ENCODE peak calls at places on chromosomes 12 and 14, in five cellular contexts. Z, L, M, D and X are unnamed samples.
A peak's percentile ranks its signal among the peaks of the same experiment; 100 is the strongest.

GRCh38 chr14:65949711-65950516 is 536.3 kb upstream of the CCDC196 start:
- DNase-seq in M (peak; percentile 84), D (peak; percentile 49), Z (peak; percentile 28), L (peak; percentile 23), X (peak; percentile 11)

GRCh38 chr14:69490219-69490918 is 5.8 kb downstream of the PLEKHD1 start:
- DNase-seq in Z (no peak), M (no peak), L (no peak), D (no peak), X (no peak)

GRCh38 chr14:56102901-56103409 is 15.3 kb upstream of the PELI2 start:
- DNase-seq in M (no peak), Z (no peak), L (no peak), D (no peak), X (no peak)

GRCh38 chr12:69527506-69528272 is 57.5 kb downstream of the FRS2 start:
- DNase-seq in D (no peak), L (no peak), M (no peak), Z (no peak), X (peak; percentile 58)

GRCh38 chr12:91922674-91923073 is 223.0 kb downstream of the BTG1 start:
- DNase-seq in D (no peak), L (no peak), Z (no peak), M (no peak), X (no peak)

GRCh38 chr12:104790296-104791125 is 167.6 kb downstream of the SLC41A2 start:
- DNase-seq in L (peak; percentile 37), M (peak; percentile 52), Z (peak; percentile 45), D (peak; percentile 24), X (peak; percentile 12)

GRCh38 chr12:91222746-91223145 is 40.1 kb upstream of the DCN start:
- DNase-seq in Z (no peak), D (no peak), L (no peak), M (no peak), X (no peak)

GRCh38 chr12:52019123-52019770 is 12.5 kb downstream of the TAMALIN start:
- DNase-seq in M (no peak), L (no peak), D (no peak), Z (no peak), X (no peak)

GRCh38 chr12:6772331-6772695 is at the start of gene LAG3:
- DNase-seq in M (no peak), Z (no peak), L (peak; percentile 58), D (no peak), X (no peak)

GRCh38 chr14:50740858-50741257 is 72.8 kb upstream of the SAV1 start:
- DNase-seq in D (no peak), L (no peak), M (no peak), Z (no peak), X (no peak)

GRCh38 chr12:104641862-104642261 is 185.1 kb downstream of the CHST11 start:
- DNase-seq in Z (no peak), D (no peak), M (no peak), L (no peak), X (no peak)

GRCh38 chr12:17609152-17609551 is 480.8 kb downstream of the RERGL start:
- DNase-seq in L (no peak), D (no peak), Z (no peak), M (no peak), X (no peak)

GRCh38 chr12:94566345-94566744 is 84.0 kb downstream of the TMCC3 start:
- DNase-seq in D (no peak), L (no peak), M (no peak), Z (no peak), X (no peak)

GRCh38 chr12:58176296-58176869 is 235.0 kb downstream of the ATP23 start:
- DNase-seq in D (peak; percentile 75), Z (peak; percentile 65), L (no peak), M (peak; percentile 68), X (peak; percentile 23)

GRCh38 chr14:54354096-54354495 is 42.7 kb upstream of the CDKN3 start:
- DNase-seq in D (no peak), M (no peak), L (no peak), Z (no peak), X (no peak)

GRCh38 chr12:29039013-29039412 is 110.1 kb upstream of the FAR2 start:
- DNase-seq in D (no peak), L (no peak), M (no peak), Z (no peak), X (no peak)

GRCh38 chr14:20684662-20685456 is 499 bp downstream of the RNASE4 start:
- DNase-seq in Z (peak; percentile 83), L (peak; percentile 62), M (no peak), D (no peak), X (peak; percentile 34)

GRCh38 chr14:79248771-79249170 is 962.5 kb downstream of the DIO2 start:
- DNase-seq in M (no peak), Z (no peak), D (no peak), L (no peak), X (no peak)

GRCh38 chr12:89355243-89356068 is 3.2 kb upstream of the DUSP6 start:
- DNase-seq in M (no peak), D (no peak), Z (no peak), L (no peak), X (no peak)

GRCh38 chr14:69909831-69910550 is 30.8 kb downstream of the SMOC1 start:
- DNase-seq in D (no peak), L (no peak), Z (no peak), M (no peak), X (no peak)

GRCh38 chr12:19248929-19249602 is 119.5 kb downstream of the PLEKHA5 start:
- DNase-seq in M (no peak), D (no peak), L (no peak), Z (peak; percentile 30), X (no peak)

GRCh38 chr12:75814856-75815754 is 216.5 kb downstream of the PHLDA1 start:
- DNase-seq in L (peak; percentile 30), D (peak; percentile 43), M (no peak), Z (peak; percentile 73), X (peak; percentile 80)

GRCh38 chr14:99745307-99745951 is 47.8 kb upstream of the EML1 start:
- DNase-seq in Z (no peak), M (no peak), D (no peak), L (no peak), X (no peak)

GRCh38 chr14:78698991-78699390 is 528.8 kb downstream of the NRXN3 start:
- DNase-seq in Z (no peak), L (no peak), M (no peak), D (no peak), X (no peak)

GRCh38 chr12:48988030-48988649 is 10.0 kb downstream of the WNT1 start:
- DNase-seq in L (no peak), M (peak; percentile 83), Z (peak; percentile 66), D (peak; percentile 75), X (peak; percentile 65)

GRCh38 chr14:67127174-67127573 is 62.1 kb upstream of the GARIN2 start:
- DNase-seq in M (no peak), L (no peak), Z (no peak), D (no peak), X (no peak)

GRCh38 chr12:95437565-95437964 is 36.4 kb upstream of the METAP2 start:
- DNase-seq in M (no peak), D (no peak), L (no peak), Z (no peak), X (no peak)

GRCh38 chr12:113310489-113310888 is 24.4 kb downstream of the SLC8B1 start:
- DNase-seq in Z (peak; percentile 71), L (no peak), D (peak; percentile 42), M (no peak), X (no peak)

GRCh38 chr12:13982010-13982409 is 608 bp upstream of the GRIN2B start:
- DNase-seq in L (no peak), D (peak; percentile 79), Z (peak; percentile 81), M (peak; percentile 20), X (no peak)

GRCh38 chr12:51343201-51343600 is 3.3 kb downstream of the CELA1 start:
- DNase-seq in Z (no peak), M (no peak), L (no peak), D (no peak), X (no peak)

GRCh38 chr12:130661501-130662255 is 54.4 kb downstream of the RIMBP2 start:
- DNase-seq in M (peak; percentile 16), L (no peak), Z (peak; percentile 14), D (peak; percentile 43), X (peak; percentile 22)

GRCh38 chr12:129009833-129010232 is 156.6 kb downstream of the GLT1D1 start:
- DNase-seq in D (no peak), L (no peak), Z (no peak), M (no peak), X (no peak)

GRCh38 chr14:21070610-21071224 is 613 bp downstream of the ARHGEF40 start:
- DNase-seq in Z (no peak), L (peak; percentile 64), M (peak; percentile 75), D (peak; percentile 75), X (peak; percentile 14)

GRCh38 chr12:46461459-46461858 is 88.9 kb upstream of the SLC38A2 start:
- DNase-seq in L (no peak), M (no peak), Z (no peak), D (no peak), X (no peak)

GRCh38 chr12:53380104-53380796 is at the start of gene SP1:
- DNase-seq in Z (peak; percentile 97), D (peak; percentile 88), M (peak; percentile 94), L (peak; percentile 90), X (peak; percentile 87)

GRCh38 chr14:21070083-21070609 is at the start of gene ARHGEF40:
- DNase-seq in L (peak; percentile 75), M (peak; percentile 88), Z (no peak), D (peak; percentile 61), X (peak; percentile 43)

DNA sequence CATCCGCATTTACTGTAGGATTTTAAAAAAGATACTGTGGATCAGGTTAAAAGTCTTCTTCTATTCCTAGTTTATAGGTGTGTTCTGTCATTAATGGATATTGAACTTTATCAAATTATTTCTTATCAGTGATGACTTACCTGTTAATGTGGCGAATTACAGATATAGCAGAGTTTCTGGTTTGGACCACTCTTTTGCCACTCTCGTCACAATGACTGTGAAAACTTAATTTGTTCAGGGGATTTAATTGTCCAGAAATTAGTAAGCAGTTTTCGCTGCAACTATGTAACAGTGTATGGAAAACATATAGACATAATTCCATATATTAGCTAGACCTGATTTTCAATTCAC is 14.9 kb downstream of the COCH start:
- DNase-seq in D (no peak), L (no peak), M (no peak), Z (no peak), X (no peak)
- H3K27ac ChIP-seq in D (no peak overlapping the region), L (no peak overlapping the region), M (peak overlapping the region; percentile 58), Z (no peak overlapping the region), X (no peak overlapping the region)

GRCh38 chr12:120639771-120640721 is at the start of gene CABP1:
- DNase-seq in Z (no peak), M (peak; percentile 53), L (no peak), D (peak; percentile 51), X (peak; percentile 37)
- TF ChIP-seq CTCF in Z (peak; percentile 53), M (no peak), L (peak; percentile 33), D (peak; percentile 46), X (peak; percentile 24)

GRCh38 chr14:91862417-91862816 is 4.9 kb downstream of the TC2N start:
- DNase-seq in L (no peak), D (no peak), Z (no peak), M (no peak), X (no peak)
- H3K27ac ChIP-seq in L (no peak overlapping the region), D (no peak overlapping the region), Z (no peak overlapping the region), M (no peak overlapping the region), X (no peak overlapping the region)

GRCh38 chr12:65518771-65519170 is 240.3 kb downstream of the MSRB3 start:
- DNase-seq in L (no peak), M (no peak), Z (no peak), D (no peak), X (no peak)
- TF ChIP-seq CTCF in L (no peak), M (no peak), Z (no peak), D (no peak), X (no peak)

GRCh38 chr14:103735022-103735421 is 19.4 kb downstream of the ZFYVE21 start:
- DNase-seq in L (peak; percentile 15), Z (no peak), D (peak; percentile 41), M (no peak), X (no peak)
- H3K27ac ChIP-seq in L (peak overlapping the region; percentile 87), Z (no peak overlapping the region), D (peak overlapping the region; percentile 36), M (peak overlapping the region; percentile 80), X (peak overlapping the region; percentile 49)

GRCh38 chr14:93970967-93971634 is 5.3 kb downstream of the ASB2 start:
- DNase-seq in D (peak; percentile 68), L (no peak), Z (no peak), M (no peak), X (no peak)
- TF ChIP-seq CTCF in D (no peak), L (no peak), Z (no peak), M (no peak), X (no peak)